ENCODE peak calls at places on chromosome 4, in five cellular contexts. E, W, D, G and B are unnamed samples.

GRCh38 chr4:175412744-175413143 is 399.3 kb downstream of the GPM6A start:
- DNase-seq in W (no peak), G (no peak), D (no peak), E (no peak), B (no peak)

GRCh38 chr4:159455675-159456235 is 352.9 kb downstream of the RAPGEF2 start:
- DNase-seq in G (peak), E (no peak), W (no peak), D (no peak), B (peak)

GRCh38 chr4:94665500-94666398 is 92.0 kb upstream of the BMPR1B start:
- DNase-seq in D (no peak), G (no peak), E (no peak), W (no peak), B (no peak)

GRCh38 chr4:151573945-151574344 is 165.0 kb downstream of the FHIP1A start:
- DNase-seq in D (no peak), W (no peak), G (peak), E (no peak), B (no peak)

GRCh38 chr4:80385397-80386280 is 50.1 kb downstream of the CFAP299 start:
- DNase-seq in W (no peak), D (no peak), E (no peak), G (no peak), B (no peak)

GRCh38 chr4:8688041-8688907 is 95.7 kb downstream of the CPZ start:
- DNase-seq in W (no peak), E (no peak), G (peak), D (peak), B (no peak)

GRCh38 chr4:40046311-40046980 is 10.2 kb upstream of the N4BP2 start:
- DNase-seq in G (peak), D (no peak), W (no peak), E (no peak), B (no peak)

GRCh38 chr4:156322592-156322991 is 368.9 kb upstream of the CTSO start:
- DNase-seq in D (no peak), G (no peak), W (no peak), E (no peak), B (no peak)

GRCh38 chr4:74667944-74668343 is 126.4 kb downstream of the BTC start:
- DNase-seq in W (no peak), G (peak), D (no peak), E (no peak), B (no peak)

GRCh38 chr4:145289403-145290076 is 109.2 kb upstream of the OTUD4 start:
- DNase-seq in D (no peak), G (no peak), W (no peak), E (no peak), B (no peak)

GRCh38 chr4:113636877-113637276 is 124.7 kb downstream of the CAMK2D start:
- DNase-seq in G (peak), E (no peak), W (peak), D (peak), B (peak)

GRCh38 chr4:73417973-73418372 is 13.9 kb downstream of the ALB start:
- DNase-seq in G (no peak), E (no peak), D (no peak), W (no peak), B (peak)

GRCh38 chr4:52071786-52072552 is 20.9 kb downstream of the SPATA18 start:
- DNase-seq in E (no peak), W (no peak), G (peak), D (no peak), B (no peak)

GRCh38 chr4:71300362-71300761 is 38.5 kb upstream of the SLC4A4 start:
- DNase-seq in E (no peak), D (no peak), G (no peak), W (no peak), B (no peak)

GRCh38 chr4:159191989-159192388 is 89.1 kb downstream of the RAPGEF2 start:
- DNase-seq in D (no peak), E (no peak), W (no peak), G (peak), B (no peak)

GRCh38 chr4:52841707-52842456 is 20.2 kb upstream of the RASL11B start:
- DNase-seq in G (peak), D (no peak), W (no peak), E (no peak), B (no peak)